ENCODE peak calls at places on chromosome 5, in six cellular contexts. F is endothelial cell, Y is A673, K is foreskin fibroblast, N is cardiac fibroblast, H is SK-N-SH. P is an unnamed sample.

GRCh38 chr5:124453221-124454032 is 293.0 kb downstream of the ZNF608 start:
- DNase-seq in N (peak; percentile 29), Y (no peak), F (no peak), H (no peak), K (peak; percentile 76), P (peak; percentile 53)

GRCh38 chr5:98774192-98775046 is 956 bp downstream of the RGMB start:
- DNase-seq in F (peak; percentile 63), H (peak; percentile 70), Y (peak; percentile 86), N (peak; percentile 74), K (peak; percentile 65), P (peak; percentile 52)

GRCh38 chr5:111367081-111367480 is 142.9 kb downstream of the CAMK4 start:
- DNase-seq in H (no peak), K (no peak), F (no peak), N (peak; percentile 1), Y (no peak), P (no peak)

GRCh38 chr5:150122158-150122510 is 33.5 kb downstream of the PDGFRB start:
- DNase-seq in Y (no peak), N (no peak), K (peak; percentile 55), F (no peak), H (no peak), P (no peak)

GRCh38 chr5:54644226-54644625 is 126.7 kb downstream of the SNX18 start:
- DNase-seq in K (peak; percentile 88), H (no peak), N (peak; percentile 53), F (no peak), Y (no peak), P (peak; percentile 82)

GRCh38 chr5:42912184-42912766 is 100.6 kb upstream of the SELENOP start:
- DNase-seq in H (no peak), N (peak; percentile 77), F (peak; percentile 22), Y (peak; percentile 72), K (peak; percentile 79), P (peak; percentile 58)

GRCh38 chr5:103013933-103014552 is 105.9 kb downstream of the GIN1 start:
- DNase-seq in F (no peak), N (no peak), K (peak; percentile 44), H (no peak), Y (peak; percentile 10), P (no peak)

GRCh38 chr5:67214713-67215591 is 18.4 kb upstream of the CD180 start:
- DNase-seq in K (no peak), H (no peak), N (no peak), Y (no peak), F (no peak), P (no peak)

GRCh38 chr5:171444582-171444981 is 25.1 kb downstream of the FGF18 start:
- DNase-seq in F (no peak), H (no peak), K (peak; percentile 16), Y (no peak), N (no peak), P (peak; percentile 32)

GRCh38 chr5:106797996-106798395 is 872.7 kb downstream of the EFNA5 start:
- DNase-seq in F (no peak), N (no peak), K (no peak), H (no peak), Y (peak; percentile 28), P (no peak)

GRCh38 chr5:95901676-95902646 is 59.7 kb downstream of the ELL2 start:
- DNase-seq in Y (peak; percentile 12), H (no peak), N (peak; percentile 34), F (no peak), K (peak; percentile 72), P (no peak)

GRCh38 chr5:12896086-12896485 is 991.8 kb upstream of the CTNND2 start:
- DNase-seq in H (no peak), F (no peak), N (no peak), K (no peak), Y (no peak), P (no peak)

GRCh38 chr5:78417026-78417425 is 56.6 kb downstream of the SCAMP1 start:
- DNase-seq in N (peak; percentile 66), H (no peak), Y (no peak), F (no peak), K (no peak), P (no peak)

GRCh38 chr5:132766020-132766805 is 10.8 kb downstream of the SEPTIN8 start:
- DNase-seq in N (no peak), H (no peak), K (no peak), F (no peak), Y (no peak), P (no peak)

GRCh38 chr5:96714951-96715451 is 52.8 kb downstream of the CAST start:
- DNase-seq in K (peak; percentile 88), F (peak; percentile 26), N (peak; percentile 91), H (no peak), Y (no peak), P (peak; percentile 95)

GRCh38 chr5:167800405-167800804 is 491.0 kb upstream of the WWC1 start:
- DNase-seq in H (no peak), K (no peak), F (no peak), N (no peak), Y (no peak), P (no peak)

GRCh38 chr5:54313311-54314270 is 3.2 kb upstream of the ARL15 start:
- DNase-seq in Y (no peak), N (no peak), K (no peak), H (no peak), F (no peak), P (no peak)

GRCh38 chr5:138913773-138914172 is 38.6 kb upstream of the LRRTM2 start:
- DNase-seq in F (no peak), H (no peak), K (no peak), N (no peak), Y (no peak), P (no peak)

GRCh38 chr5:158435161-158435616 is 576.2 kb upstream of the CLINT1 start:
- DNase-seq in Y (no peak), H (no peak), F (no peak), K (no peak), N (no peak), P (peak; percentile 66)

GRCh38 chr5:142753114-142753764 is 16.9 kb upstream of the ARHGAP26 start:
- DNase-seq in H (no peak), Y (no peak), K (no peak), N (peak; percentile 67), F (no peak), P (peak; percentile 42)

GRCh38 chr5:175254155-175254554 is 189.8 kb downstream of the DRD1 start:
- DNase-seq in N (peak; percentile 49), F (no peak), Y (no peak), H (no peak), K (peak; percentile 6), P (peak; percentile 35)

GRCh38 chr5:94857119-94857518 is 238.7 kb downstream of the SLF1 start:
- DNase-seq in H (no peak), N (no peak), Y (peak; percentile 68), F (no peak), K (peak; percentile 7), P (no peak)

GRCh38 chr5:134079748-134080581 is 34.5 kb upstream of the TCF7 start:
- DNase-seq in Y (no peak), K (no peak), N (no peak), F (no peak), H (no peak), P (no peak)

GRCh38 chr5:150186796-150187356 is 3.0 kb upstream of the SLC6A7 start:
- DNase-seq in H (peak; percentile 58), N (no peak), Y (no peak), F (no peak), K (no peak), P (no peak)

GRCh38 chr5:2018390-2018724 is 135.6 kb upstream of the IRX4 start:
- DNase-seq in F (no peak), K (no peak), H (no peak), Y (no peak), N (no peak), P (no peak)

GRCh38 chr5:79582186-79582585 is 30.1 kb upstream of the TENT2 start:
- DNase-seq in Y (peak; percentile 81), H (no peak), N (no peak), F (no peak), K (no peak), P (no peak)

GRCh38 chr5:96062836-96063235 is 101.2 kb upstream of the ELL2 start:
- DNase-seq in F (no peak), N (no peak), H (no peak), K (no peak), Y (no peak), P (no peak)

GRCh38 chr5:155974369-155974768 is 352.6 kb upstream of the SGCD start:
- DNase-seq in Y (no peak), K (no peak), H (no peak), N (no peak), F (no peak), P (no peak)

GRCh38 chr5:179768326-179769085 is 25.3 kb upstream of the LTC4S start:
- DNase-seq in K (no peak), F (no peak), Y (no peak), H (peak; percentile 34), N (no peak), P (no peak)
- TF ChIP-seq CTCF in K (no peak), F (no peak), Y (no peak), H (no peak), N (no peak), P (no peak)

GRCh38 chr5:126099077-126099476 is 324.1 kb upstream of the GRAMD2B start:
- DNase-seq in Y (no peak), K (peak; percentile 3), F (no peak), N (no peak), H (peak; percentile 40), P (no peak)

GRCh38 chr5:126098330-126099017 is 324.7 kb upstream of the GRAMD2B start:
- DNase-seq in K (peak; percentile 89), Y (no peak), F (no peak), H (peak; percentile 33), N (peak; percentile 29), P (peak; percentile 13)

GRCh38 chr5:126103050-126103449 is 320.2 kb upstream of the GRAMD2B start:
- DNase-seq in N (no peak), K (no peak), H (no peak), F (no peak), Y (no peak), P (no peak)

GRCh38 chr5:126101901-126102300 is 321.3 kb upstream of the GRAMD2B start:
- DNase-seq in K (no peak), Y (no peak), F (no peak), N (no peak), H (no peak), P (no peak)

DNA sequence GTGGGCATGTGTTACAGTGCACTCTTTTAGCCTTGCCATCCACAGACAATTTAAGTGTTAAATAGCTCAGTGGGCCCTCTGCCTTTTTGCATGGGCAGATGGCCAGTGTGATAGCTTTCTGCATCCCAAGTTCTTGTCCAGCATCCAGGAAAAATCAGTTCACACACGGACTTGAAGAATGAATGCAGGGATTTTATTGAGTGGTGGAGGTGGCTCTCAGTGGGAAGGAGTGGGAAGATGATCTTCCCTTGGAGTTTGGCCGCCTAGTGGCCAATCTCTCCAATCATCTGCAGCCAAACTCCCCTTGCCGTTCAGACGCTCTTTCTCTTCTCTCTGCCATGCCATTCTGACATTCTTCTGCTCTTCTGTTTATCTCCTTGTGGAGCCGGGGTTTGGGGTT is 322.4 kb upstream of the GRAMD2B start:
- DNase-seq in Y (peak; percentile 7), F (peak; percentile 6), H (no peak), K (no peak), N (peak; percentile 29), P (no peak)
- TF ChIP-seq CTCF in Y (peak; percentile 53), F (peak; percentile 48), H (peak; percentile 44), K (peak; percentile 19), N (peak; percentile 52), P (peak; percentile 17)

GRCh38 chr5:173591300-173591622 is 25.2 kb downstream of the BOD1 start:
- DNase-seq in H (peak; percentile 47), Y (no peak), F (no peak), K (no peak), N (no peak), P (peak; percentile 23)
- TF ChIP-seq CTCF in H (no peak), Y (no peak), F (no peak), K (no peak), N (no peak), P (no peak)

GRCh38 chr5:145104106-145104505 is 731.0 kb downstream of the PRELID2 start:
- DNase-seq in N (no peak), F (no peak), Y (no peak), H (no peak), K (no peak), P (peak; percentile 23)

GRCh38 chr5:145101246-145101645 is 733.9 kb downstream of the PRELID2 start:
- DNase-seq in K (no peak), F (peak; percentile 5), Y (peak; percentile 22), N (no peak), H (no peak), P (no peak)
- TF ChIP-seq CTCF in K (no peak), F (peak; percentile 42), Y (peak; percentile 65), N (peak; percentile 34), H (peak; percentile 54), P (peak; percentile 20)